ENCODE peak calls at places on chromosome 1, in seven cellular contexts. B, P, N, R, L, G and T are unnamed samples.

GRCh38 chr1:52032785-52033131 is 852 bp downstream of the KTI12 start:
- DNase-seq in N (peak; percentile 47), L (peak; percentile 74), P (peak; percentile 60), B (peak; percentile 18), G (no peak), R (peak; percentile 65), T (peak; percentile 15)

GRCh38 chr1:155009221-155009711 is 6.7 kb downstream of the ZBTB7B start:
- DNase-seq in R (no peak), P (no peak), L (no peak), N (no peak), G (no peak), B (no peak), T (no peak)

GRCh38 chr1:117271959-117272358 is 61.2 kb upstream of the VTCN1 start:
- DNase-seq in B (no peak), G (no peak), P (no peak), N (no peak), L (no peak), R (no peak), T (peak; percentile 83)

GRCh38 chr1:205811660-205812059 is 1.3 kb downstream of the SLC41A1 start:
- DNase-seq in N (no peak), G (no peak), P (no peak), R (peak; percentile 59), B (peak; percentile 70), L (no peak), T (no peak)

GRCh38 chr1:86156571-86157455 is at the start of gene COL24A1:
- DNase-seq in L (peak; percentile 92), B (peak; percentile 44), R (peak; percentile 58), G (no peak), P (peak; percentile 83), N (peak; percentile 46), T (peak; percentile 32)

GRCh38 chr1:156477526-156478249 is 22.9 kb downstream of the MEF2D start:
- DNase-seq in P (no peak), G (no peak), R (no peak), L (no peak), B (no peak), N (no peak), T (no peak)

GRCh38 chr1:106787511-106787910 is 269.0 kb upstream of the PRMT6 start:
- DNase-seq in N (no peak), P (no peak), R (peak; percentile 3), L (no peak), G (no peak), B (no peak), T (no peak)

GRCh38 chr1:116847688-116848531 is 61.8 kb upstream of the PTGFRN start:
- DNase-seq in R (no peak), B (peak; percentile 53), L (no peak), P (peak; percentile 33), N (no peak), G (no peak), T (no peak)

GRCh38 chr1:233627376-233627775 is 13.5 kb downstream of the KCNK1 start:
- DNase-seq in B (no peak), L (peak; percentile 49), N (no peak), R (no peak), P (no peak), G (no peak), T (peak; percentile 17)

GRCh38 chr1:247077768-247078314 is 770 bp downstream of the ZNF670 start:
- DNase-seq in P (peak; percentile 5), B (no peak), G (no peak), N (no peak), R (peak; percentile 32), L (no peak), T (peak; percentile 17)

GRCh38 chr1:59570524-59570923 is 244.2 kb upstream of the HOOK1 start:
- DNase-seq in B (no peak), L (no peak), P (peak; percentile 43), G (peak; percentile 81), N (no peak), R (no peak), T (no peak)

GRCh38 chr1:47906466-47907191 is 90.6 kb downstream of the TRABD2B start:
- DNase-seq in G (no peak), L (no peak), N (no peak), B (no peak), R (no peak), P (no peak), T (no peak)

GRCh38 chr1:54248966-54249365 is 49.0 kb downstream of the MRPL37 start:
- DNase-seq in N (no peak), B (no peak), L (no peak), G (no peak), R (no peak), P (no peak), T (no peak)

GRCh38 chr1:56437959-56438358 is 141.4 kb downstream of the PLPP3 start:
- DNase-seq in G (no peak), N (no peak), R (no peak), P (peak; percentile 38), L (no peak), B (no peak), T (peak; percentile 15)

GRCh38 chr1:152941037-152941700 is 5.8 kb upstream of the SPRR5 start:
- DNase-seq in B (no peak), G (no peak), P (no peak), L (no peak), N (no peak), R (no peak), T (peak; percentile 91)

GRCh38 chr1:54342764-54343687 is 63.2 kb downstream of the SSBP3 start:
- DNase-seq in B (no peak), G (no peak), R (no peak), N (no peak), L (peak; percentile 50), P (no peak), T (no peak)

GRCh38 chr1:184324972-184325371 is 61.9 kb upstream of the C1orf21 start:
- DNase-seq in G (no peak), N (no peak), R (no peak), P (no peak), B (no peak), L (no peak), T (no peak)

GRCh38 chr1:53348491-53349368 is 20.9 kb upstream of the LRP8 start:
- DNase-seq in G (no peak), L (peak; percentile 56), B (no peak), P (no peak), N (peak; percentile 23), R (no peak), T (no peak)

GRCh38 chr1:35855016-35855700 is 27.9 kb upstream of the AGO1 start:
- DNase-seq in L (peak; percentile 76), G (no peak), P (no peak), N (no peak), B (no peak), R (peak; percentile 70), T (no peak)

GRCh38 chr1:20233394-20233793 is 47.1 kb upstream of the PLA2G2C start:
- DNase-seq in G (no peak), P (peak; percentile 38), B (no peak), R (peak; percentile 55), L (no peak), N (no peak), T (no peak)
- TF ChIP-seq CTCF in G (peak; percentile 42), P (peak; percentile 42), B (peak; percentile 52), R (peak; percentile 52), L (peak; percentile 60), N (peak; percentile 34), T (peak; percentile 58)

GRCh38 chr1:180229483-180230415 is at the start of gene LHX4:
- DNase-seq in L (peak; percentile 90), R (peak; percentile 89), N (no peak), B (no peak), G (no peak), P (no peak), T (no peak)

GRCh38 chr1:180231506-180232420 is 1.7 kb downstream of the LHX4 start:
- DNase-seq in L (peak; percentile 88), R (peak; percentile 61), G (no peak), N (no peak), B (no peak), P (peak; percentile 45), T (no peak)

GRCh38 chr1:180232521-180233043 is 2.5 kb downstream of the LHX4 start:
- DNase-seq in P (no peak), N (no peak), G (no peak), B (no peak), L (no peak), R (no peak), T (no peak)

GRCh38 chr1:180230416-180230790 is 339 bp downstream of the LHX4 start:
- DNase-seq in B (no peak), P (no peak), N (no peak), G (no peak), L (peak; percentile 82), R (no peak), T (no peak)

DNA sequence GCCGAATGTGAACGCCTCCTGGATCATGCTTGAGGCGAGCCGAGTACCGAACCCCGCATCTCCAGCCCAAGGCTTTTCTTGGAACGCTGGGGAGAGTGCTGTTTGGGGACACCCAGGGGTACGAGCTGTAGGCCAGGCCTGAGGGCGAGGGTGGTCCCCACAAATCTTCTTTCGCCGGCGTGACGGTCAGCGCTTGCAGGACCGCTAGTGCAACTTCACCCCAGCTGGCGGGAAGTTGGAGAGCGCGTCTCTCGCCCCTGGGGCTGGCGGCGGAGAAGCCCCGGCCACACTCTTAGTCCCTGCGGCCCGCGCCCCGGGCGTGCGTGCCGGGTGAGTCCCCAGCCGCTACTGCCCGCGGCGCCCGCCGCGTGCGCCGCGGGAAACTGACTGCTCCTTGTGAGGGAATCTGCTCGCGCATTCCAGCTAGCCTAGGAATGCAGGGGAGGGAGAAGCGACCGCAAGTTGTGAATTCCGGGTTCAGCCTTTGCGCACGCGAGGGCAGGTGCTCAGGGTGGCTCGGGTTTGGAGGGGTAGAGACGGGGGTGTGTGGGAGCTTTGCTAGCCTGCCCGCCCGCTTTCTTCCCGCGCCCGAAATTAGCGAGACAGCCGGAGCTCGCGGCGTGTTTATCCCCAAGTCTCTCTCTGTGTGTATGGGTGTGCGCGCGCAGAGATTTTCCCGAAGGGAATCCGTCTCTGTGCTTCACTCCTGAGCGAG is 884 bp downstream of the LHX4 start:
- DNase-seq in L (peak; percentile 91), R (peak; percentile 52), B (no peak), N (no peak), G (no peak), P (peak; percentile 51), T (peak; percentile 51)
- H3K27ac ChIP-seq in L (no peak overlapping the region), R (no peak overlapping the region), B (no peak overlapping the region), N (no peak overlapping the region), G (no peak overlapping the region), P (no peak overlapping the region), T (no peak overlapping the region)

GRCh38 chr1:21938791-21939538 is 1.9 kb upstream of the HSPG2 start:
- DNase-seq in N (no peak), L (no peak), R (no peak), G (no peak), P (no peak), B (no peak), T (no peak)
- H3K4me1 ChIP-seq in N (no peaks in the 10 kb centered on the region), L (peaks cover 22% of the 10 kb centered on the region), R (peaks cover 24% of the 10 kb centered on the region), G (no peaks in the 10 kb centered on the region), P (peaks cover 26% of the 10 kb centered on the region), B (peaks cover 94% of the 10 kb centered on the region), T (peaks cover 43% of the 10 kb centered on the region)

GRCh38 chr1:22711591-22712501 is 1.2 kb downstream of the EPHB2 start:
- DNase-seq in P (peak; percentile 39), L (peak; percentile 65), G (no peak), N (no peak), B (no peak), R (peak; percentile 78), T (no peak)

GRCh38 chr1:22714455-22714854 is 3.8 kb downstream of the EPHB2 start:
- DNase-seq in R (no peak), B (no peak), G (no peak), N (no peak), L (no peak), P (no peak), T (no peak)

GRCh38 chr1:22712502-22713271 is 2.0 kb downstream of the EPHB2 start:
- DNase-seq in N (no peak), L (no peak), R (peak; percentile 68), B (no peak), P (peak; percentile 79), G (no peak), T (no peak)

GRCh38 chr1:22721122-22721873 is 10.7 kb downstream of the EPHB2 start:
- DNase-seq in N (no peak), G (no peak), P (no peak), R (no peak), L (no peak), B (no peak), T (no peak)

GRCh38 chr1:22717038-22717758 is 6.6 kb downstream of the EPHB2 start:
- DNase-seq in B (no peak), N (no peak), L (peak; percentile 83), P (no peak), G (no peak), R (no peak), T (no peak)
- TF ChIP-seq CTCF in B (no peak), N (no peak), L (no peak), P (no peak), G (no peak), R (no peak), T (no peak)